ENCODE peak calls at places on chromosome 16, in four cellular contexts. N, Y, L and W are unnamed samples. For H3K27me3, the result is how much of the 10 kb centered on the place peaks cover.

GRCh38 chr16:57600952-57601580 is 27.4 kb upstream of the ADGRG1 start:
- DNase-seq in L (no peak), Y (no peak), N (no peak), W (no peak)

GRCh38 chr16:89369266-89369895 is 121.0 kb downstream of the ANKRD11 start:
- DNase-seq in N (no peak), L (no peak), Y (no peak), W (no peak)

GRCh38 chr16:31265329-31266245 is 5.8 kb downstream of the ITGAM start:
- DNase-seq in L (no peak), Y (no peak), N (peak), W (peak)

GRCh38 chr16:19104591-19104990 is 9.2 kb upstream of the ITPRIPL2 start:
- DNase-seq in N (no peak), Y (no peak), L (no peak), W (no peak)

GRCh38 chr16:22386976-22387375 is 12.6 kb upstream of the CDR2 start:
- DNase-seq in Y (no peak), L (no peak), N (no peak), W (no peak)

GRCh38 chr16:68234188-68235104 is 1.5 kb downstream of the ESRP2 start:
- DNase-seq in Y (no peak), N (no peak), L (peak), W (peak)

GRCh38 chr16:23082161-23082788 is 67.0 kb downstream of the USP31 start:
- DNase-seq in N (no peak), L (no peak), Y (peak), W (no peak)

GRCh38 chr16:4550587-4550986 is 5.6 kb upstream of the C16orf96 start:
- DNase-seq in L (no peak), Y (no peak), N (no peak), W (no peak)

DNA sequence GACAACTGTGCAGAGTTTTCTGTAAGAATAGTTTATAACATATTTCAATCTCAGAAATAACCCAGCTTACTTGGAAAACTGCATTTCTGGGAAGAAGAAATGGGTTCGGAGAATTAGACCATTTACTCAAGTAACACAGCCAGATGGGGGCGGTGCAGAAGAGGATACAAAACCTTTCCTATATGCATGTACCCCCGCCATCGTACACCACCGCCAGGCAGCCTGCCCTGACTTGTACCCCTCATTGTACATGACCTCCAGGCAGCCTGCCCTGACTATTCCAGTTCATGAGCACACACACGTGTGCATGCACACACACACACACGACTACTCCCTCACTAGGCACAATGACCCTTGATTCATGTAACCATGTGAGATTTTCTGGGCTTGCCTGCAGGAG is 154.0 kb downstream of the C16orf78 start:
- DNase-seq in N (no peak), L (no peak), Y (peak), W (no peak)
- H3K4me3 ChIP-seq in N (peak), L (peak), Y (peak), W (no peak)

DNA sequence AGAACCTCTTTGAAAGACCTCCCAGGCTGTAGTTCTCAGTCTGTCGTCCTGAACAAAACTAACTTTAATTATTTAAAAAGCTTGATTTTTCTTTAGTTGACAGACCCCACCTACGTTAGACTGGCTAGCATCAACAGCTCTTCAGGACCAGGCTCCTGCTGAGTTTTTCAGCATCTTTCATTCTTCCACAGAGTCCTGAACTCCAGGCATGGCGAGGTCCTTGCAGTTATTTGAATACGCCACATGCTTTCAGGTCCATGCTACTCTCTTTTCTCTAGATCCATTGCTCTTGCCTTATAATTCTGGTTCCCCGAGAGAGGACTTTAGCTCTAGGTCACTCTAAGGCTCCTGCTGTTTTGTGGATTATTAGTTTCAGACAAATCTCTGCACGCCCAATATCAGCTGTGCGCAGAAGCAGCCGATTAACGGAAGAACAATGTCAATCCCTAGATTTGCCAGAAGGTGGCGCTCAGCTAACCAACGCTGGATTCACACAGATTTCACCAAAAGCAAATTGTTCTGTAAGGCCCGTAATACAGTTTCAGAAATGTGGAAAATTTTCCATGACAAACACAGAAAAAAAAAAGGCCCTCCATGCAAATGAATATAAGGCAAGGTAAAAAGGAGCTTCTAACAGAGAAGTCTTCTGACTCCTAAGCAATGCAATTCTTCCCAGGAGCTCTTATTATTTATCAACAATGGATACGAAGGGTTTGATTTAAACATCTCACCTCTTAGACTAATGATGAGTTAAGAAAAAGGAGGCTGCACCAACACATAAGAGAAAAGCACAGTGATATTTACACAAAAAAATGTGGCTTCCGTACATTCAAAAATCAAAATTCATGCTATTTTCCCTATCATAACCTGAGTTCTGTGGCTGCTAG is 33.5 kb upstream of the BCO1 start:
- DNase-seq in Y (peak), N (no peak), L (no peak), W (peak)
- H3K27me3 ChIP-seq in Y (under half), N (under half), L (under half), W (under half)

DNA sequence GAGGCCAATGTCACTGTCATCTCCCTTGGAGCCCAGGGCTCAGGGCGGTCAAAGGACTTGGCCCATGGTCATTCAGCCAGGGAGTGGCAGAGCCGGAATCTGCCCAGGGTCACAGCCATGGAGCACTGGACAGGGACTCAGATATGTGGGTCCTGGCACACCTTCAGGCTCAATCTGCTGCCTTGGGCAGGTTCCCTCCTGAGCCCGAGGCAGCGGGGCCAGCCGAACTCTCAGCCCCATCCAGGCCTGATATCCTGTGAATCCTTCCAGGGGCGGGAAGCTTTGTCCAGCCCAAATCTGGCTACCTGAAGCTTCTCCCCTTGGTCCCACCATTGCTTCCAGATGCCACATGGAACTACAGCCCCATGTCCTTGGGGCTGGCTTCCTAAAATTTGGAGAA is 12.2 kb upstream of the CDIPT start:
- DNase-seq in Y (no peak), L (no peak), N (no peak), W (no peak)
- H3K4me3 ChIP-seq in Y (no peak), L (no peak), N (no peak), W (no peak)

DNA sequence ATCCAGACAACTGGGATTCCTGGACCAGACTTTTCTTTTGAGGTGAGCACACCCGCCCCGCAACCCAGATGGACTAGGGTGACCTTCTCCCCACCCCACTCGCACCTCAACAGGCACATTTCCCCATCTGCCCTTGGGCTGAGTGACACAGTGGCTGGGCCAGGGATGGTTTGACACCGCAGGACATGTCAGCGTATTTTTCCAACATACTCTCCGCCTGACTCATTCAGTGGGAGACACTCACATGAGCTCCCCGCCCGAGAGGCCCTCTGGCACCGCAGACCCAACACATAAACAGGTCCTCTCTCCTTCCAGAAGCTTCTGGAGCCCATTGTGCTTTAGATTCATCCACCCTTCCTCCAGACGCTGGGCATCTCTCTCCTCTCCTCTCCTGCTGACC is 69.4 kb downstream of the ZDHHC7 start:
- DNase-seq in L (no peak), N (no peak), Y (no peak), W (peak)
- H3K27me3 ChIP-seq in L (under half), N (under half), Y (under half), W (under half)

GRCh38 chr16:28494141-28494851 is at the start of gene APOBR:
- DNase-seq in N (peak), Y (no peak), L (peak), W (no peak)
- H3K4me3 ChIP-seq in N (peak), Y (no peak), L (no peak), W (no peak)

GRCh38 chr16:65201446-65202010 is 79.7 kb upstream of the CDH11 start:
- DNase-seq in L (no peak), N (no peak), Y (no peak), W (no peak)
- H3K27me3 ChIP-seq in L (under half), N (under half), Y (under half), W (under half)